ENCODE peak calls at places on chromosomes 7 and 10, in five cellular contexts. Q is heart right ventricle, C is stomach, B is uterus, V is gastrocnemius medialis. R is an unnamed sample.

GRCh38 chr7:39688611-39689485 is 65.5 kb downstream of the RALA start:
- DNase-seq in Q (no peak), C (no peak), B (no peak), V (no peak), R (no peak)

GRCh38 chr7:158108646-158109293 is 478.9 kb downstream of the PTPRN2 start:
- DNase-seq in Q (no peak), C (peak), B (no peak), V (no peak), R (peak)

GRCh38 chr10:128069351-128070051 is 56.7 kb downstream of the MKI67 start:
- DNase-seq in Q (peak), C (peak), B (peak), V (peak), R (peak)

GRCh38 chr10:34091796-34092195 is 723.3 kb downstream of the PARD3 start:
- DNase-seq in Q (no peak), C (no peak), B (no peak), V (no peak), R (peak)

GRCh38 chr10:122525788-122526187 is 34.8 kb upstream of the DMBT1 start:
- DNase-seq in Q (no peak), C (no peak), B (no peak), V (no peak), R (no peak)

GRCh38 chr10:132677096-132677904 is 108.6 kb downstream of the NKX6-2 start:
- DNase-seq in Q (no peak), C (no peak), B (peak), V (peak), R (peak)

GRCh38 chr10:12319085-12319484 is 30.3 kb upstream of the CAMK1D start:
- DNase-seq in Q (no peak), C (no peak), B (no peak), V (no peak), R (no peak)

GRCh38 chr10:98030991-98031431 is 590 bp upstream of the CRTAC1 start:
- DNase-seq in Q (no peak), C (no peak), B (no peak), V (no peak), R (no peak)

GRCh38 chr10:17454181-17454800 is at the start of gene ST8SIA6:
- DNase-seq in Q (peak), C (peak), B (no peak), V (no peak), R (peak)

GRCh38 chr7:1666779-1667565 is 3.1 kb upstream of the ELFN1 start:
- DNase-seq in Q (no peak), C (no peak), B (peak), V (peak), R (no peak)

GRCh38 chr7:732094-732541 is 5.0 kb upstream of the PRKAR1B start:
- DNase-seq in Q (peak), C (peak), B (no peak), V (peak), R (peak)

GRCh38 chr7:107394301-107394700 is 75.6 kb upstream of the GPR22 start:
- DNase-seq in Q (no peak), C (no peak), B (no peak), V (no peak), R (no peak)

GRCh38 chr7:80151274-80151665 is 16.6 kb downstream of the GNAI1 start:
- DNase-seq in Q (no peak), C (no peak), B (no peak), V (no peak), R (no peak)

GRCh38 chr10:129021597-129022304 is 445.3 kb upstream of the MGMT start:
- DNase-seq in Q (peak), C (no peak), B (no peak), V (no peak), R (no peak)

GRCh38 chr7:102279537-102280400 is 6.9 kb upstream of the SH2B2 start:
- DNase-seq in Q (peak), C (peak), B (peak), V (peak), R (no peak)

GRCh38 chr10:61903991-61904350 is 2.5 kb downstream of the ARID5B start:
- DNase-seq in Q (no peak), C (no peak), B (no peak), V (no peak), R (no peak)
- TF ChIP-seq CTCF in Q (no peak), C (no peak), B (no peak), V (no peak), R (no peak)

DNA sequence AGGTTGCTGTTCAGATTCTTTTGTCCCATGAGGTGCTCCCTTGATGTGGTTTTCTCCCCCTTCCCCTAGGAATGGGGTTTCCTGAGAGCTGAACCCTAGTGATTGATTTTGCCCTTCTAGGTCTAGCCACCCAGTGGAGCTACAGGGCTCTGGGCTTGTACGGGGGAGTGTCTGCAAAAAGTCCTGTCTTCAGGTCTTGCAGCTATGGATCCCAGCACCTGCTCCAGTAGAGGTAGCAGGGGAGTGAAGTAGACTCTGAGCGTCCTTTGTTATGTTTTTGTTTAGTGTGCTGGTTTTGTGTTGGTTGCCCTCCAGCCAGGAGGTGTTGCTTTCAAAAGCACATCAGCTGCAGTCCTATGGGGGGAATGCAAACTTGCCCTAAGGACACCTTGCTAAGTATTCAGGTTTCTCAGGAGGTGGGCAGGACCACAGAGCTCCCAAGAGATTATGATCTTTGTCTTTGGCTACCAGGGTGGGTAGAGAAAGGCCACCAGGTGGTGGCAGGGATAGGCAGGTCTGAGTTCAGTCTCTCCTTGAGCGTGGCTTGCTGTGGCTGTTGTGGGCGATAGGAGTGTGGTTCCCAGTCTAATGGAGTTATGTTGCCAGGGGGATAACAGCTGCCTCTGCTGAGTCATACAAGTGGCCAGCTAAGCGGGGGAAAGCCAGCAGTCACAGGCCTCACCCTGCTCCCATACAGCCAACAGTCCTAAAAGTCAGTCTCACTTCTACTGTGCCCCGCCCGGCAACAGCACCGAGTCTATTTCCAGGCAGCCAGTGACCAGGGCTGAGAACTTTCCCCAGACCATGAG is 92.4 kb upstream of the JCAD start:
- DNase-seq in Q (peak), C (no peak), B (no peak), V (peak), R (peak)
- TF ChIP-seq CTCF in Q (no peak), C (no peak), B (no peak), V (no peak), R (peak)

DNA sequence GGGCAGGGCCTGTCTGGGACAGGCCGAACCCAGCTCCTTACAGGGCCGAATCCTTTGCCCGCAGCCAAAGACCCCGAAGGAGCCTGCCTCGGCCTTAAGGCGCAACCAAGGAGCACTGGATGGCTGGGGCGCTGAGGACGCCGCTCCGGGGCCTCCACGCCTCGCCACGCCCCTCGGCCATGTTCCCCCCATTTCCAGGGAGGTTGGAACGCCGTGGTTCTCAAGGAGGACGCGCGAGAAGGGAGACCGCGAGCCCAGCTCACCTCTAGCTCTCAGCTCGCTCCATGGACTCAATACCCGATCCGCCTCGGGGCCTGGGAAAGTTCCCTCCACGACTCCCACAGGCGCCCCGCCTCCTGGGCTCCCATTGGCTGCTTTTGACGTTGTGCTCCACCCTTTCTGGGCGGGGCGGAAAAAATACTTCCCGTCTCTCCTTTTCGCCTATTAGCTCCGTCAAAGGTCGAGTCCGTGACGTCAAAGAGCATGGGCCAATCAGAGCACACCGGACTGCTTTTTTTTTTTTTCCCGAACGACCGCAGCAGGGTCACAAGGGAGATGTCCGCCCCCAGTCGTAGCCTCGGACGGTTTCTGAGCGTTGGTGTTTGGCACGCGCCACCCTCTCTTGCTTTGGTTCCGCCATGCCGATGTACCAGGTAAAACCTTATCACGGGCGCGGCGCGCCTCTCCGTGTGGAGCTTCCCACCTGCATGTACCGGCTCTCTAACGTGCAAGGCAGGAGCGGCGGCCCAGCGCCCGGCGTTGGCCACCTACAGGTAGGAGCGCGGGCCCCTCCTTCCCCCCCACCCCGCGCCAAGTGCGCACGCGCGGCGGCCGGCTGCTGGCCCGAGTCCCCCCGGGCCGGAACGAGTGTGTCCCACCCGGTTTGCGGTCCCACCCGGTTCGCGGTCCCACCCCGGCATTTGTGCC is 305.7 kb downstream of the TYW1 start:
- DNase-seq in Q (peak), C (peak), B (peak), V (peak), R (peak)
- TF ChIP-seq CTCF in Q (peak), C (peak), B (peak), V (peak), R (peak)

GRCh38 chr10:72170733-72171132 is 45.1 kb upstream of the ANAPC16 start:
- DNase-seq in Q (no peak), C (no peak), B (no peak), V (no peak), R (no peak)
- TF ChIP-seq CTCF in Q (no peak), C (no peak), B (no peak), V (no peak), R (no peak)

R was measured in osteocyte.